ENCODE peak calls at places on chromosome 18, in eight cellular contexts. S, B, V, N, E, J, G and H are unnamed samples.

GRCh38 chr18:73258375-73259087 is 390.7 kb upstream of the NETO1 start:
- DNase-seq in J (peak), N (no peak), B (no peak), E (no peak), S (no peak), G (no peak), V (no peak), H (no peak)

GRCh38 chr18:78911751-78912283 is 67.8 kb upstream of the SALL3 start:
- DNase-seq in E (no peak), S (no peak), G (no peak), B (no peak), V (no peak), J (no peak), N (no peak), H (no peak)

GRCh38 chr18:71665131-71665530 is 879.0 kb downstream of the CBLN2 start:
- DNase-seq in G (no peak), J (no peak), B (no peak), S (no peak), N (no peak), V (no peak), E (no peak), H (no peak)

GRCh38 chr18:37270046-37270665 is 295.4 kb downstream of the CELF4 start:
- DNase-seq in J (peak), V (peak), B (peak), G (no peak), E (peak), N (peak), S (no peak), H (peak)

GRCh38 chr18:58558514-58558913 is 70.4 kb downstream of the ALPK2 start:
- DNase-seq in V (no peak), B (no peak), S (no peak), J (no peak), N (no peak), E (no peak), G (no peak), H (no peak)

GRCh38 chr18:45625596-45625995 is 10.3 kb downstream of the SLC14A2 start:
- DNase-seq in B (no peak), V (no peak), N (no peak), E (no peak), S (no peak), J (no peak), G (no peak), H (no peak)

GRCh38 chr18:52077251-52077983 is 262.6 kb upstream of the DCC start:
- DNase-seq in V (no peak), J (no peak), E (no peak), N (no peak), B (no peak), G (no peak), S (no peak), H (no peak)

GRCh38 chr18:54335638-54336173 is 22.0 kb downstream of the STARD6 start:
- DNase-seq in N (no peak), S (no peak), G (no peak), J (no peak), B (no peak), V (no peak), E (no peak), H (no peak)

GRCh38 chr18:58202406-58202730 is 158.3 kb downstream of the NEDD4L start:
- DNase-seq in V (no peak), B (no peak), S (peak), J (no peak), G (no peak), N (no peak), E (no peak), H (no peak)

GRCh38 chr18:46407471-46408166 is 249.4 kb downstream of the LOXHD1 start:
- DNase-seq in B (no peak), V (no peak), N (no peak), J (no peak), E (no peak), G (no peak), S (no peak), H (no peak)

GRCh38 chr18:58896268-58896667 is 31.6 kb downstream of the ZNF532 start:
- DNase-seq in B (no peak), J (no peak), N (no peak), G (no peak), E (no peak), V (no peak), S (no peak), H (no peak)

GRCh38 chr18:4352746-4353522 is 102.2 kb downstream of the DLGAP1 start:
- DNase-seq in G (no peak), J (no peak), S (no peak), E (no peak), V (no peak), B (no peak), N (no peak), H (no peak)

GRCh38 chr18:5620284-5620683 is 76.5 kb upstream of the EPB41L3 start:
- DNase-seq in S (no peak), E (no peak), V (no peak), B (no peak), N (no peak), G (no peak), J (no peak), H (no peak)

GRCh38 chr18:23838801-23839366 is 149.6 kb downstream of the LAMA3 start:
- DNase-seq in J (no peak), N (no peak), B (no peak), S (no peak), V (no peak), G (no peak), E (no peak), H (no peak)

GRCh38 chr18:25289040-25289631 is 62.8 kb downstream of the ZNF521 start:
- DNase-seq in N (no peak), S (no peak), J (peak), B (no peak), G (no peak), V (no peak), E (no peak), H (peak)

GRCh38 chr18:58615150-58616132 is 13.4 kb downstream of the ALPK2 start:
- DNase-seq in B (no peak), N (no peak), S (no peak), G (no peak), E (peak), J (no peak), V (peak), H (no peak)

GRCh38 chr18:52903858-52904257 is 563.9 kb downstream of the DCC start:
- DNase-seq in V (peak), B (no peak), J (peak), N (peak), S (peak), E (peak), G (no peak), H (peak)

GRCh38 chr18:14916851-14917250 is 168.9 kb downstream of the ANKRD30B start:
- DNase-seq in V (no peak), G (peak), J (no peak), B (no peak), E (no peak), S (no peak), N (no peak), H (no peak)

GRCh38 chr18:44754567-44754966 is 73.9 kb downstream of the SETBP1 start:
- DNase-seq in G (no peak), B (no peak), J (no peak), E (no peak), V (no peak), S (no peak), N (no peak), H (no peak)

GRCh38 chr18:31512203-31512764 is 14.3 kb downstream of the DSG2 start:
- DNase-seq in E (peak), G (no peak), B (no peak), V (no peak), N (no peak), J (peak), S (no peak), H (no peak)

GRCh38 chr18:3525870-3526420 is 76.0 kb downstream of the TGIF1 start:
- DNase-seq in N (peak), V (no peak), B (no peak), E (no peak), S (no peak), J (no peak), G (no peak), H (no peak)

GRCh38 chr18:13934676-13935075 is 19.3 kb upstream of the MC2R start:
- DNase-seq in V (no peak), J (no peak), N (no peak), E (no peak), S (no peak), B (no peak), G (no peak), H (no peak)

GRCh38 chr18:42157420-42157819 is 202.4 kb downstream of the PIK3C3 start:
- DNase-seq in J (no peak), E (no peak), G (no peak), B (no peak), S (no peak), N (no peak), V (no peak), H (no peak)

GRCh38 chr18:59220164-59220783 is 316 bp downstream of the GRP start:
- DNase-seq in S (peak), V (no peak), E (no peak), N (no peak), J (no peak), G (no peak), B (no peak), H (no peak)

GRCh38 chr18:61466736-61467135 is 133.5 kb downstream of the CDH20 start:
- DNase-seq in G (no peak), N (no peak), S (no peak), B (no peak), E (no peak), V (no peak), J (no peak), H (no peak)

GRCh38 chr18:42576141-42576540 is 539.3 kb downstream of the RIT2 start:
- DNase-seq in S (no peak), E (no peak), G (no peak), B (no peak), V (no peak), N (no peak), J (no peak), H (no peak)

DNA sequence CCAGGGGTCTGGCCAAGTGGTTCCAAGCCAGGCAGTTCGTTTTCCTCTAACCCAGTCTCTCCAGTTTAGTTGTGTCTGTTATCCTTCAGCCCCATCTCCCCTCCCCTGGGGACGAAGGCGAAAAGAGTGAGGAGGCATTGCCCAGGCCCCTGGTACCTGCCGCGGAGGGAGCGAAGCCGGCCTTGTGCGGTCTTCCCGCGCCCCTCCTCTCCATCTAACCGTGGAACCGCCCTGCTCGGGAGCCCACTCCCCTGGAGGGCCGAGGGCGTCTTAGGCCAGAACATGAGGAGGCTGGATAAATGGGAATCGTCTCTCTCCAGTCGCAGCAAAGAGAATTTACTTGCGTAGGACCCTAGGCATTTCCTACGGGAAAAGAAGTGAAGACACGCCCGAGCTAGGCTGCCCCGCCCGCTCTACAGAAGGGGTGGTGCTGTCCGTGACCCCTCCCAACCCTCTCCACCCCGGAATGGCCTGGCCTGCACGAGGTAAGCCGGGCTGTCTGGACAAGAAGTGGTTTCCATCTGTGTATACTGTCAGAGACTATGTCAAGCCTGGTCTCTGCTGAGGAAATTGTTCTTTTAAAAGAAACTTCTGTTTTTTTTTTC is 156.2 kb downstream of the MIB1 start:
- DNase-seq in J (no peak), E (no peak), N (peak), B (no peak), V (no peak), G (no peak), S (no peak), H (no peak)
- TF ChIP-seq EP300 in J (no peak), E (no peak), N (no peak), B (no peak), V (no peak), G (no peak), S (no peak), H (no peak)

DNA sequence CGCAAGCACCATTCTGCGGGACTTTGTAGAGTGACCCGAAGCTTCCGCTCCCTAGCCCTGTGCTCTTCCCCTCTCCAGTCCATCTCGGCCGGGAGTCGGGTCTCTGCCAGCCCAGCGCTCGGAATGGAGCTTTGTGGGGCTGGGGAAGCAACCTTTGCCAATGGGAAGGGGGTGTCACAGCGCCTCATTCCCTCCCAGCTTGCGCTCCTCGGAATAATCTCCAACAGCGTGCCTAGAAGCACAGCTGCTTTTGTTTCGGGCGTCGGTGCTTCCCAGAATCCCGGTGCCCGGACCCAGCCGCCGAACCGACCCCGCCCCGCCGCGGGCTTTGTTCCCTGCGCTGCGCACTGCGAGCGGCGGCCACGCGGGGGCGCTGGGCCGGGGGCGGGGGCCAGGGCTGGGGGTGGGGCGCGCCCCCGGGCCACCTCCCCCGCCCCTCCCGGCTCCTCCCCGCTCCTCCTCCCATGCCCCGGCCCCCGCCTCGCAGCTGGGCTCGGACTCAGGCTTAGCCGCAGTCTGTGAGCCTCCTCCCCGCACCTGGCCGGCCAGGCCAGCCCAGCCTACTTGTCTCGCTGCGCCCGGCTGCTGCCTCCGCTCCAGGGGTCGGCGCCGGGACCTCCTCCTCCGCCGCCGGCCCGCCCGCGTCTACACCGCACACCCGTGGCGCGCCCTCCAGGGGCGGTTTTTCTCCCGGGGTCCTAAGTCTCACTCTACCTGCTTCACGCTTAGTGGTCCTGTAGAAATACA is 77.7 kb upstream of the SMAD2 start:
- DNase-seq in V (peak), B (peak), G (no peak), S (peak), J (peak), N (peak), E (peak), H (no peak)
- H3K27ac ChIP-seq in V (peak), B (no peak), G (no peak), S (no peak), J (peak), N (no peak), E (peak), H (no peak)

DNA sequence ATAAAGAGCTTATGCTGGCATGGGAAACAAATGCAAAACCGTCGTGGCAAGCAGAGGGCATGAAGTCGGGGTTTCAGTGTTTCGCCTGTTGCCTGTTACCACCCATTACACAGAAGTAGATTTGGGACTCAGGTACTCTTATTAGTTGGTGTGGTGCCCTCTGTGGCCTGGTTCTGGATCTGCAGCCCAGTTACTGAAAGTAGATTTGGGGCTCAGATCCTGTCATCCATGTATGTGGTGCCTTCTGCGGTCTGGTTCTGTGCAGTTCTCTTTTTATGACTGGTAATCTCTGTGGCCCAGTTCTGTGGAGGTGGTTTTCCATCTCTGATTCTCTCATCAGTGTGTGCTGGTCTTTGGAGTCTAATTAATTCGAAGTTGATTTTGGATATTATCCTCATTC is 45.2 kb downstream of the ADNP2 start:
- DNase-seq in E (no peak), S (no peak), J (peak), G (no peak), N (peak), B (no peak), V (no peak), H (no peak)
- TF ChIP-seq CTCF in E (peak), S (peak), J (peak), G (no peak), N (peak), B (no peak), V (no peak), H (peak)

DNA sequence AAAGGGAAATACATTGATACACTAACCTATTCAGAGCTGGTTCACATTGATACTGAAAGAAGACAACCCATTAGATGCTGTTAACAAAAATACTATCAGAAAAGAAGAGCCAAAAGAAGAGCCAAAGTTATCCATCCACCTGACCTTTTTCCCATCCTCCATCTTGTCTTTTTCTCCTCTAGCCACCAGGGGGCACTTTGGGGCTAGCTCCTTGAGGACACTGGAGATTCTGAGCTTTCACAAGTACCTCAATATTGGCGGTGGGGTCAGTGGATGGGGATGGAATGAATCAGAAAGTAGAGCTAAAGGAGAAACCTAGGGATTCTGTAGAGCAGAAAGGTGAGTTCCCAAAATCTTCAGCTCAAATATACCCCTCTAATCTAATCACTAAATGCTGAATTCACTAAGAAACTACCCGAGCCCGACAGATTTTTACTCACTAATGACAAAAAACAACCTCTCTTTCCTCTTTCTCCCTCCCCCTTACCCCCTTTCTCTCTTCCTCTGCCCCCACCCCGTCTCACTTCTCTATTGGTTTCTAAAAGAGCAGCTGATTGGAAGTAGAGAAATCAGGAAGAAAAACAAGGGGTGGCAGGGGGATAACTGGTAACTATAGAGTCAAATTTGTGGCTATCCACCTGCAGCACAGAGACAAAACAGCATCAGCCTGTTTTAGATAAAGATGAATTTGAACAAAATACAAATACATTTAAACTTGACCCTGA is 203.3 kb downstream of the TCF4 start:
- DNase-seq in V (no peak), B (no peak), N (peak), E (no peak), S (peak), J (peak), G (no peak), H (no peak)
- TF ChIP-seq EP300 in V (no peak), B (no peak), N (no peak), E (no peak), S (no peak), J (no peak), G (no peak), H (no peak)